ENCODE peak calls at places on chromosomes 12 and 14, in eight cellular contexts. D is left ventricle myocardium inferior, O is activated T-cell treated with anti-CD3 and anti-CD28 coated beads for 24 hours, M is astrocyte of the spinal cord, F is NCI-H1092 treated with DMSO at 0.1 percent for 48 hours, U is NCI-H1694, B is ecto neural progenitor cell, J is NCI-H774. Q is an unnamed sample.

GRCh38 chr12:87155616-87156015 is 873.6 kb downstream of the C12orf50 start:
- DNase-seq in D (no peak), O (no peak), M (peak), F (no peak), U (no peak), B (no peak), J (no peak), Q (no peak)

GRCh38 chr12:85866929-85867776 is 6.9 kb upstream of the NTS start:
- DNase-seq in D (no peak), O (no peak), M (peak), F (peak), U (peak), B (no peak), J (peak), Q (peak)

GRCh38 chr14:56709201-56709600 is 101.1 kb downstream of the OTX2 start:
- DNase-seq in D (no peak), O (no peak), M (no peak), F (no peak), U (no peak), B (no peak), J (no peak), Q (no peak)

GRCh38 chr12:102645968-102646367 is 165.6 kb upstream of the IGF1 start:
- DNase-seq in D (no peak), O (no peak), M (no peak), F (no peak), U (no peak), B (no peak), J (no peak), Q (no peak)

GRCh38 chr14:65101631-65102440 is 481 bp downstream of the MAX start:
- DNase-seq in D (peak), O (peak), M (no peak), F (no peak), U (no peak), B (peak), J (no peak), Q (no peak)

GRCh38 chr12:46959484-46959883 is 119.9 kb upstream of the PCED1B start:
- DNase-seq in D (no peak), O (no peak), M (peak), F (no peak), U (no peak), B (no peak), J (no peak), Q (no peak)

GRCh38 chr12:26773313-26774104 is 59.5 kb downstream of the ITPR2 start:
- DNase-seq in D (no peak), O (no peak), M (no peak), F (no peak), U (no peak), B (no peak), J (peak), Q (no peak)

GRCh38 chr14:94125659-94126418 is 3.6 kb downstream of the IFI27L2 start:
- DNase-seq in D (no peak), O (no peak), M (no peak), F (no peak), U (no peak), B (peak), J (no peak), Q (no peak)

GRCh38 chr12:18546399-18546798 is 191.4 kb downstream of the PLCZ1 start:
- DNase-seq in D (no peak), O (no peak), M (peak), F (peak), U (no peak), B (no peak), J (peak), Q (peak)